ENCODE peak calls at places on chromosomes 13 and 19, in five cellular contexts. C is MCF 10A; R is OCI-LY7; T is thoracic aorta; I is activated T-cell treated with anti-CD3 and anti-CD28 coated beads, Interleukin-2, amount 50 U/mL, for 48 hours. X is an unnamed sample.

GRCh38 chr13:68023838-68024581 is 793.9 kb upstream of the PCDH9 start:
- DNase-seq in C (no peak), R (no peak), T (no peak), I (no peak), X (no peak)

GRCh38 chr19:3548594-3548993 is 8.8 kb downstream of the MFSD12 start:
- DNase-seq in C (no peak), R (no peak), T (no peak), I (no peak), X (peak)

GRCh38 chr13:111490611-111491010 is 170.2 kb downstream of the TEX29 start:
- DNase-seq in C (no peak), R (no peak), T (no peak), I (no peak), X (no peak)

GRCh38 chr19:48090281-48090802 is 20.3 kb downstream of the PLA2G4C start:
- DNase-seq in C (no peak), R (no peak), T (no peak), I (no peak), X (no peak)

GRCh38 chr19:7106711-7107657 is 37.5 kb downstream of the ZNF557 start:
- DNase-seq in C (no peak), R (no peak), T (no peak), I (no peak), X (no peak)

GRCh38 chr13:95153647-95154405 is 147.4 kb downstream of the ABCC4 start:
- DNase-seq in C (peak), R (no peak), T (no peak), I (no peak), X (no peak)

GRCh38 chr13:91292630-91293221 is 54.8 kb upstream of the MIR17HG start:
- DNase-seq in C (no peak), R (no peak), T (no peak), I (no peak), X (no peak)

GRCh38 chr19:15779756-15780476 is 7.5 kb upstream of the OR10H5 start:
- DNase-seq in C (no peak), R (no peak), T (peak), I (no peak), X (no peak)

GRCh38 chr13:22926176-22927007 is 254.4 kb upstream of the SGCG start:
- DNase-seq in C (no peak), R (no peak), T (no peak), I (no peak), X (no peak)

GRCh38 chr13:89486065-89486464 is 1814.9 kb downstream of the SLITRK5 start:
- DNase-seq in C (no peak), R (no peak), T (no peak), I (no peak), X (no peak)

GRCh38 chr19:51810228-51810627 is 15.3 kb downstream of the FPR3 start:
- DNase-seq in C (peak), R (no peak), T (no peak), I (no peak), X (no peak)

GRCh38 chr19:18274776-18275356 is 614 bp upstream of the IQCN start:
- DNase-seq in C (peak), R (no peak), T (peak), I (no peak), X (peak)

GRCh38 chr19:12943437-12944044 is 2.1 kb upstream of the RAD23A start:
- DNase-seq in C (no peak), R (no peak), T (no peak), I (no peak), X (no peak)

GRCh38 chr19:35693835-35694599 is 10.3 kb upstream of the ZBTB32 start:
- DNase-seq in C (peak), R (peak), T (peak), I (peak), X (peak)

GRCh38 chr19:17210296-17210695 is 4.9 kb upstream of the USE1 start:
- DNase-seq in C (no peak), R (no peak), T (no peak), I (no peak), X (no peak)

GRCh38 chr13:30957258-30957943 is 24.9 kb downstream of the TEX26 start:
- DNase-seq in C (no peak), R (no peak), T (no peak), I (no peak), X (no peak)

GRCh38 chr19:13366529-13367143 is 139.6 kb downstream of the CACNA1A start:
- DNase-seq in C (peak), R (peak), T (no peak), I (no peak), X (no peak)

GRCh38 chr19:49475995-49476880 is 2.2 kb downstream of the FLT3LG start:
- DNase-seq in C (no peak), R (peak), T (no peak), I (peak), X (peak)

GRCh38 chr19:13153627-13154240 is 3.5 kb downstream of the IER2 start:
- DNase-seq in C (peak), R (peak), T (no peak), I (peak), X (no peak)

GRCh38 chr13:33931397-33931987 is 113.5 kb downstream of the RFC3 start:
- DNase-seq in C (peak), R (peak), T (no peak), I (no peak), X (peak)

GRCh38 chr19:4284176-4284958 is 5.3 kb downstream of the SHD start:
- DNase-seq in C (peak), R (peak), T (no peak), I (peak), X (no peak)

GRCh38 chr13:95676100-95676774 is 702 bp upstream of the DNAJC3 start:
- DNase-seq in C (peak), R (peak), T (no peak), I (peak), X (peak)

GRCh38 chr19:15466851-15467733 is 2.7 kb upstream of the RASAL3 start:
- DNase-seq in C (no peak), R (peak), T (no peak), I (peak), X (no peak)

GRCh38 chr13:32426191-32426980 is 1.5 kb downstream of the N4BP2L1 start:
- DNase-seq in C (no peak), R (peak), T (no peak), I (peak), X (peak)

GRCh38 chr19:14972676-14973075 is 7.0 kb downstream of the SLC1A6 start:
- DNase-seq in C (no peak), R (no peak), T (no peak), I (no peak), X (no peak)

GRCh38 chr19:3403489-3404323 is 37.3 kb downstream of the NFIC start:
- DNase-seq in C (peak), R (no peak), T (peak), I (no peak), X (no peak)

GRCh38 chr19:19937403-19937802 is 36.7 kb downstream of the ZNF93 start:
- DNase-seq in C (no peak), R (peak), T (no peak), I (no peak), X (no peak)

X was measured in HL-60.